ENCODE peak calls at places on chromosomes 16 and 17, in five cellular contexts. N, A, Z, T and K are unnamed samples.

GRCh38 chr17:27912989-27913388 is 19.8 kb upstream of the LYRM9 start:
- DNase-seq in N (no peak), A (no peak), Z (no peak), T (no peak), K (no peak)

GRCh38 chr17:50630524-50631194 is 4.0 kb upstream of the ABCC3 start:
- DNase-seq in A (peak), T (peak), N (peak), Z (no peak), K (no peak)

GRCh38 chr16:75458439-75458838 is 6.0 kb downstream of the TMEM170A start:
- DNase-seq in A (no peak), Z (no peak), N (no peak), T (no peak), K (no peak)

GRCh38 chr17:42845556-42845917 is 1.2 kb downstream of the AOC2 start:
- DNase-seq in N (no peak), T (no peak), Z (no peak), A (no peak), K (no peak)

GRCh38 chr16:27217256-27217655 is 13.9 kb downstream of the KDM8 start:
- DNase-seq in Z (peak), T (no peak), A (peak), N (no peak), K (peak)

GRCh38 chr16:48121276-48121675 is 34.5 kb downstream of the ABCC12 start:
- DNase-seq in N (no peak), A (no peak), T (no peak), Z (no peak), K (no peak)

GRCh38 chr16:69243479-69243878 is 56.5 kb downstream of the SNTB2 start:
- DNase-seq in Z (peak), N (no peak), T (no peak), A (no peak), K (peak)

GRCh38 chr16:66296591-66296990 is 69.9 kb upstream of the CDH5 start:
- DNase-seq in A (no peak), Z (no peak), N (no peak), T (no peak), K (no peak)

GRCh38 chr17:78620099-78620498 is 42.9 kb upstream of the DNAH17 start:
- DNase-seq in A (no peak), Z (no peak), T (no peak), N (no peak), K (no peak)

GRCh38 chr17:41647038-41647813 is 22.9 kb upstream of the KRT17 start:
- DNase-seq in Z (no peak), T (no peak), N (no peak), A (no peak), K (no peak)

GRCh38 chr17:78120971-78121800 is 7.4 kb downstream of the TMC6 start:
- DNase-seq in T (no peak), Z (no peak), A (no peak), N (peak), K (no peak)

GRCh38 chr16:9138731-9139501 is 47.5 kb downstream of the HAPSTR1 start:
- DNase-seq in T (peak), A (peak), N (peak), Z (peak), K (no peak)
- H3K4me3 ChIP-seq in T (no peak), A (no peak), N (no peak), Z (peak), K (peak)

DNA sequence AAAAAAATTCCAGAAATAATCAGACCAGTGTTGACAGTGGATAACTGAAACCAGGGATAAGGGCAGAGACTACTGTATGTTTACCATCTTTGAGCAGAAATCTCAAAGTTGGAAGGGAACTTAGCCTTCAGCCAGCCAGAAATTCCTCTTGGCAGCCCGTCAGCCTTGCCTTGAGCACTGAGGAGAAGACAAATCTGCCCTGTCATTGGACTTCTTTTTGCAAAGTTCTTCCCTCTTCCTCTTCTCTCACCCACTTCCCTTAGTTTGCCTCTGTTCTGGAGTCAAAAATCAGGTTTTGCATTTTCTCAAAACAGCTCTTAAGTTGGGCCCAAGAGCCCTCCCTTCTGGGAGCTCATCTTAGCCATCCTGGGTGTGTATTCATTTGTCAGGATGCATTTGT is 6.2 kb downstream of the TUFM start:
- DNase-seq in A (no peak), T (no peak), N (no peak), Z (no peak), K (no peak)
- H3K4me3 ChIP-seq in A (no peak), T (no peak), N (no peak), Z (no peak), K (no peak)

DNA sequence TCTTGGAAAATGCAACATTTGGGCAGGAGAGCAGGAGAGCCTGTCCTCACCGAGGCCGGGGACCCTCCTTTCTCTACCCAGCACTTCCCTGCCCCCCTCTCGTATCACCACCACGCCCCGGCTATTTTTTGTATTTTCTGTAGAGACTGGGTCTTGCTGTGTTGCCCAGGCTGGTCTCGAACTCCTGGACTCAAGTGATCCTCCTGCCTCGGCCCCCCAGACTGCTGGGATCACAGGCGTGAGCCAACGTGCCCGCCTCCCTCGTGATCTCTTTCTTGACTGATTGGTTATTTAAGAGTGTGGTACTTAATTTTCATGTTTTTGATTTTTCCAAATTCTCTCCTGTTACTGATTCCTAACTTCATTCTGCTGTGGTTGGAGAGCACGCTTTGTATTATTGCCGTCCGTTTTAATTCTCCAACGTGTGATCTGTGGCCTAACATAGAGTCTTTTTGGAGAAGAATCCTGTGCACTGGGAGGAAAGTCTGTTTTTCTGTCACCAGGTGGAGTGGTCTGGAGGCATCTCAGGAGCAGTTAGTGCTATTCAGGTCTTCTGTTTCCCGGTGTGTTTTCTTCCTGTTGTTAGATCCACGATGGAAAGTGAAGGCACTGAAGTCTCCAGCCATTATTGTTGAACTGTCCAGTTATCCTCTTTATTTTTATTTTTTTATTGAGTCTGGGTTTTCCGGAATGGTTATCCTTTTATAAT is 40.4 kb downstream of the ZNF778 start:
- DNase-seq in T (no peak), A (no peak), N (no peak), Z (no peak), K (no peak)
- H3K4me3 ChIP-seq in T (no peak), A (no peak), N (peak), Z (no peak), K (peak)

GRCh38 chr16:1991588-1992474 is 2.1 kb downstream of the SYNGR3 start:
- DNase-seq in Z (peak), N (peak), T (peak), A (peak), K (peak)
- H3K4me3 ChIP-seq in Z (peak), N (peak), T (no peak), A (peak), K (peak)